ENCODE peak calls at places on chromosomes 1 and 21, in four cellular contexts. One of them, this sample, is unnamed.

GRCh38 chr1:153353226-153353947 is 4.3 kb upstream of the S100A9 start:
- DNase-seq in mesendoderm: peak
- DNase-seq in H9: peak
- DNase-seq in H1: no peak
- DNase-seq in this sample: no peak

GRCh38 chr1:57824535-57824934 is 400.7 kb upstream of the DAB1 start:
- DNase-seq in H9: no peak
- DNase-seq in H1: no peak
- DNase-seq in mesendoderm: no peak
- DNase-seq in this sample: no peak

GRCh38 chr1:21668232-21669032 is 725 bp downstream of the RAP1GAP start:
- DNase-seq in H9: no peak
- DNase-seq in H1: no peak
- DNase-seq in mesendoderm: no peak
- DNase-seq in this sample: no peak

GRCh38 chr1:20137055-20137454 is 2.1 kb upstream of the PLA2G2F start:
- DNase-seq in mesendoderm: no peak
- DNase-seq in H9: no peak
- DNase-seq in H1: no peak
- DNase-seq in this sample: no peak

GRCh38 chr1:220803401-220804201 is 16.9 kb downstream of the MTARC1 start:
- DNase-seq in H9: no peak
- DNase-seq in mesendoderm: peak
- DNase-seq in H1: no peak
- DNase-seq in this sample: peak

GRCh38 chr1:63718464-63719075 is 55.2 kb upstream of the ROR1 start:
- DNase-seq in H1: no peak
- DNase-seq in mesendoderm: peak
- DNase-seq in H9: no peak
- DNase-seq in this sample: no peak

GRCh38 chr1:161038523-161039153 is at the start of gene TSTD1:
- DNase-seq in H1: no peak
- DNase-seq in H9: peak
- DNase-seq in mesendoderm: peak
- DNase-seq in this sample: no peak

GRCh38 chr21:43733529-43734071 is 14.7 kb downstream of the PDXK start:
- DNase-seq in mesendoderm: no peak
- DNase-seq in H9: no peak
- DNase-seq in H1: no peak
- DNase-seq in this sample: peak

GRCh38 chr1:238530209-238530851 is 639.6 kb upstream of the ZP4 start:
- DNase-seq in H1: no peak
- DNase-seq in H9: no peak
- DNase-seq in mesendoderm: no peak
- DNase-seq in this sample: no peak
- H3K27ac ChIP-seq in H1: no peak
- H3K27ac ChIP-seq in H9: no peak
- H3K27ac ChIP-seq in mesendoderm: no peak
- H3K27ac ChIP-seq in this sample: no peak

DNA sequence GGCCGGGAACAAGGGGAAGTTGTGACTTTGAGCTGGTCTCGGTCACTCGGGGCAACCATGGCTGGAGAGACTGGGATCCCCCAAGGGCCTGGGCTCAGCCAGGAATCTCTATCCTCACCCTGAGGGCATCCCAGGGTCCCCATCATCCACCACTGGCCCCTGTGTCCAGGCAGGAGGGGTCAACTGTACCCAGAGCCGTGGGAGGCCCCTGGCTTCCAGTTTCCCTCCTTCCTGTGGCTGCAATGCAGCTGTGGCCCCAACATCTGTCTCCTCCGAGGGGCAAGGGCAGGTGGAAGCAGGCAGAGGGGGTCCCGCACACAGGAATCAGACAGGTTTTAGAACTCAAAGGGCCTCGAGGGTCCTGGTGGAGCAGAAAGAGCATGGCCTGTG is 332.7 kb upstream of the VAMP3 start:
- DNase-seq in mesendoderm: no peak
- DNase-seq in H9: no peak
- DNase-seq in H1: no peak
- DNase-seq in this sample: no peak
- H4K5ac ChIP-seq in mesendoderm: no peak
- H4K5ac ChIP-seq in H9: no peak
- H4K5ac ChIP-seq in H1: no peak
- H4K5ac ChIP-seq in this sample: no peak

DNA sequence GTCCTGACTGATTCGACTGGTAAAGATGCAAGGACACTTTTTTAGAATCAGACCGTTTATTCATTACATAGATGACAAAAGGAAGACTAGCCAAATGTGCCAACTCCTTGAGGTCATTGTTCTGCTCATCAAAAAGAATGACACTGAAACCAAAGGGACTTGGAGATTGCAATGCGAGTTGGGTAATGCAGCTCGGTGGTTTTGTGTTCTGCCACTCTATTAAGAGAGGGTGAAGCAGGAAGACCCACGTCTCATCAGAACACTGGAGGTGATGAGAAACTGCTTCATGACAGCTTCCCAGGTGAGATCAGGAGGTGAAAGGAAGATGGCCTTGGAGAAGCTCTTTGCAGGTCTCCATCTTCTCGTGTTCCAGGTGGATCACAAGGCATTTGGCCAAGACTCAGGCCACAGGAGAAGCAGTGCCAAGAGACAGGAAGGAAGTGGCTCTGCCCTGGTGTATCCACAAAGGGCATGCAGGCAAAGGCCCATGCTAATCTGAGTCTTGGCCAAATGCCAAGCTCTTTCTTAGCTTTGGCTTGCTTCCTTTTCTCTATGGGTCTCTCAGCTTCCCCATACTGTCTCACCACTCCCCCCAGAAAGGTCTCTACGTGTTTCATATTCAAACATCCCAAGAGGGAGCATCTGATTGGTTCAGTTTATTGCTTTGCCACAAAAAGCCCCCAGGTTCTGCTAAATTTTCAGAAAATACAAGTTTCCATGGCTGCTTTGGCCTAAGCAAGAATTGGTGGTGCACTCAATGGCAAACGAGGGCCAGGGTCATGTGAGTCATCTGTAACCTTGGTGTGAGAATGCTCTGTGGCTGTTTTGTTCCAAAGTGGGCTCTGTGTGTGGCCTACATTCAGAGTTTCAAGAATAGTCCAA is 5.7 kb upstream of the CCT8 start:
- DNase-seq in mesendoderm: no peak
- DNase-seq in H1: no peak
- DNase-seq in H9: no peak
- DNase-seq in this sample: no peak
- H3K27ac ChIP-seq in mesendoderm: no peak
- H3K27ac ChIP-seq in H1: no peak
- H3K27ac ChIP-seq in H9: no peak
- H3K27ac ChIP-seq in this sample: no peak

GRCh38 chr1:83701396-83701795 is 297.5 kb downstream of the TTLL7 start:
- DNase-seq in mesendoderm: no peak
- DNase-seq in H1: no peak
- DNase-seq in H9: no peak
- DNase-seq in this sample: no peak

GRCh38 chr1:83697220-83697619 is 301.7 kb downstream of the TTLL7 start:
- DNase-seq in mesendoderm: no peak
- DNase-seq in H9: no peak
- DNase-seq in H1: no peak
- DNase-seq in this sample: no peak

GRCh38 chr1:83702349-83702748 is 296.6 kb downstream of the TTLL7 start:
- DNase-seq in H1: no peak
- DNase-seq in mesendoderm: no peak
- DNase-seq in H9: no peak
- DNase-seq in this sample: no peak

GRCh38 chr1:83694449-83694848 is 304.5 kb downstream of the TTLL7 start:
- DNase-seq in H1: no peak
- DNase-seq in H9: no peak
- DNase-seq in mesendoderm: peak
- DNase-seq in this sample: no peak

GRCh38 chr1:83698644-83699043 is 300.3 kb downstream of the TTLL7 start:
- DNase-seq in mesendoderm: no peak
- DNase-seq in H1: no peak
- DNase-seq in H9: no peak
- DNase-seq in this sample: no peak
- H4K5ac ChIP-seq in mesendoderm: no peak
- H4K5ac ChIP-seq in H1: no peak
- H4K5ac ChIP-seq in H9: no peak
- H4K5ac ChIP-seq in this sample: no peak

GRCh38 chr1:39431927-39432326 is 59.5 kb upstream of the BMP8A start:
- DNase-seq in mesendoderm: no peak
- DNase-seq in H9: no peak
- DNase-seq in H1: no peak
- DNase-seq in this sample: peak

GRCh38 chr1:39425151-39425550 is 66.3 kb upstream of the BMP8A start:
- DNase-seq in mesendoderm: no peak
- DNase-seq in H1: no peak
- DNase-seq in H9: no peak
- DNase-seq in this sample: no peak

GRCh38 chr1:39425634-39426033 is 65.8 kb upstream of the BMP8A start:
- DNase-seq in H9: no peak
- DNase-seq in H1: no peak
- DNase-seq in mesendoderm: no peak
- DNase-seq in this sample: no peak

GRCh38 chr1:39427369-39427768 is 64.1 kb upstream of the BMP8A start:
- DNase-seq in mesendoderm: no peak
- DNase-seq in H9: no peak
- DNase-seq in H1: no peak
- DNase-seq in this sample: no peak

GRCh38 chr1:39427912-39428311 is 63.5 kb upstream of the BMP8A start:
- DNase-seq in H1: no peak
- DNase-seq in mesendoderm: no peak
- DNase-seq in H9: no peak
- DNase-seq in this sample: no peak
- H3K27ac ChIP-seq in H1: no peak
- H3K27ac ChIP-seq in mesendoderm: no peak
- H3K27ac ChIP-seq in H9: no peak
- H3K27ac ChIP-seq in this sample: no peak

GRCh38 chr1:11927866-11928592 is 1.8 kb upstream of the KIAA2013 start:
- DNase-seq in H1: no peak
- DNase-seq in mesendoderm: no peak
- DNase-seq in H9: no peak
- DNase-seq in this sample: peak
- H4K5ac ChIP-seq in H1: no peak
- H4K5ac ChIP-seq in mesendoderm: no peak
- H4K5ac ChIP-seq in H9: no peak
- H4K5ac ChIP-seq in this sample: peak

This sample was measured in IMR-90.